ENCODE peak calls at places on chromosomes 7 and 10, in seven cellular contexts. R, L, E, G, A, P and U are unnamed samples. For H3K36me3 and H3K4me1, the result is how much of the 10 kb centered on the place peaks cover.

GRCh38 chr10:11724938-11725776 is 17.0 kb upstream of the ECHDC3 start:
- DNase-seq in G (peak), P (no peak), R (peak), E (peak), L (no peak), A (no peak), U (peak)

GRCh38 chr7:77913977-77914607 is 115.5 kb downstream of the PHTF2 start:
- DNase-seq in R (no peak), A (no peak), P (no peak), E (no peak), G (no peak), L (no peak), U (no peak)

GRCh38 chr10:118307768-118308347 is 34.3 kb downstream of the FAM204A start:
- DNase-seq in A (no peak), G (no peak), R (no peak), L (no peak), E (no peak), P (no peak), U (no peak)

GRCh38 chr7:29207469-29207868 is 12.9 kb downstream of the CHN2 start:
- DNase-seq in L (no peak), R (peak), A (no peak), G (no peak), P (no peak), E (no peak), U (no peak)

GRCh38 chr7:151249732-151250072 is 1.2 kb upstream of the SMARCD3 start:
- DNase-seq in R (peak), P (no peak), E (no peak), G (no peak), A (peak), L (peak), U (peak)

GRCh38 chr7:74149556-74149955 is 24.6 kb upstream of the EIF4H start:
- DNase-seq in A (no peak), L (no peak), E (no peak), R (no peak), G (no peak), P (no peak), U (no peak)

GRCh38 chr7:64802699-64803098 is 8.5 kb downstream of the ZNF138 start:
- DNase-seq in G (no peak), P (no peak), E (no peak), L (no peak), A (no peak), R (no peak), U (peak)

GRCh38 chr7:55534262-55534915 is 37.9 kb downstream of the VOPP1 start:
- DNase-seq in E (peak), L (peak), A (no peak), G (peak), P (no peak), R (peak), U (no peak)

GRCh38 chr7:43585521-43585920 is 2.6 kb downstream of the STK17A start:
- DNase-seq in P (no peak), E (no peak), L (no peak), G (peak), A (no peak), R (peak), U (no peak)

GRCh38 chr7:42672339-42672990 is 239.4 kb downstream of the C7orf25 start:
- DNase-seq in E (no peak), R (peak), P (no peak), A (no peak), G (no peak), L (no peak), U (no peak)

GRCh38 chr7:2809903-2810628 is 34.0 kb downstream of the GNA12 start:
- DNase-seq in R (peak), G (no peak), E (no peak), P (no peak), L (peak), A (no peak), U (no peak)

GRCh38 chr10:29798876-29799690 is 164.3 kb upstream of the SVIL start:
- DNase-seq in E (no peak), A (no peak), R (peak), G (no peak), P (no peak), L (no peak), U (no peak)

GRCh38 chr10:127441350-127442219 is 107.5 kb upstream of the NPS start:
- DNase-seq in E (no peak), G (no peak), R (no peak), A (no peak), L (peak), P (no peak), U (no peak)

GRCh38 chr10:71396714-71397339 is at the start of gene CDH23:
- DNase-seq in L (peak), E (no peak), P (no peak), G (no peak), A (peak), R (peak), U (peak)

DNA sequence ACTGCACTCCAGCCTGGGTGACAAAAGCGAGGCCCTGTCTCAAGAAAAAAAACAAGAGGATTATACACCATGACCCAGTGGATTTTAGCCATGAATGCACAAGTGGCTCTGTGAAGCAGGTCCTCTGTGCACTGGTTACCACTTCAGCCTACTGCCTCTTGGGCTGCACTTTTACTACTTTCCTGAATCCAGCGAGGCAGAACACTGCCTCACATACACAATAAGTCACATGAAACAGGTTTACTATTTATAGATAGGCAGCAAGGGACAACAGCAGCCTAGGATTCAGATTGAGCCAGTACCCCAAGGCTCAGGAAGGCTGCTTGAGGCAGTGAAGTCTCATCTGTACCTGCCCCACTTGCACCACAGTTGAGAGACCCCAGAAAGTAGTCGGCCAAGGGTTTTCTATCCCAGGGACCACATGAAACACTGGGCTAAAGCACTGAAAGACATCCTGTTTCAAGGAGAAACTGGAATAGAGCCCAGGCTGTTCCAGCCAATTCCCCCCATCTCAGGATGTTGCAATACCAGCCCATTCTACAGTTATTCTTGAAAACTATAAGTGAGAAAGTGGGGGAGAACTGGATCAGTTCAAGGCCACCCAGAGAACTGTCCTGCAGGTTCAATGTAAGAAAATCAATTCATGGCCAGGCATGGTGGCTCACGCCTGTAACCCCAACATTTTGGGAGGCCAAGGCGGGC is 10.3 kb upstream of the OGDH start:
- DNase-seq in G (no peak), L (no peak), R (no peak), P (no peak), E (no peak), A (no peak), U (no peak)
- H3K36me3 ChIP-seq in G (under half), L (under half), R (under half), P (under half), E (under half), A (under half), U (under half)

GRCh38 chr10:69848454-69848853 is 46.7 kb downstream of the COL13A1 start:
- DNase-seq in A (no peak), E (no peak), L (no peak), R (no peak), G (no peak), P (no peak), U (no peak)

GRCh38 chr10:69847458-69847857 is 45.8 kb downstream of the COL13A1 start:
- DNase-seq in G (no peak), P (no peak), L (no peak), R (no peak), A (no peak), E (no peak), U (no peak)

GRCh38 chr10:69846252-69847000 is 44.7 kb downstream of the COL13A1 start:
- DNase-seq in R (no peak), G (no peak), E (no peak), A (no peak), L (no peak), P (no peak), U (no peak)

GRCh38 chr10:69849790-69850189 is 48.1 kb downstream of the COL13A1 start:
- DNase-seq in R (no peak), L (no peak), A (no peak), P (no peak), G (no peak), E (no peak), U (no peak)

GRCh38 chr10:69847883-69848282 is 46.2 kb downstream of the COL13A1 start:
- DNase-seq in G (no peak), A (no peak), R (peak), E (no peak), P (no peak), L (no peak), U (no peak)
- H3K4me1 ChIP-seq in G (under half), A (under half), R (under half), E (under half), P (under half), L (under half), U (under half)

GRCh38 chr7:129940329-129940728 is 12.4 kb downstream of the UBE2H start:
- DNase-seq in A (no peak), G (no peak), L (no peak), R (no peak), E (no peak), P (no peak), U (no peak)

GRCh38 chr7:129946282-129946681 is 6.5 kb downstream of the UBE2H start:
- DNase-seq in L (no peak), E (no peak), R (no peak), A (no peak), P (no peak), G (no peak), U (no peak)

GRCh38 chr7:129947001-129947400 is 5.8 kb downstream of the UBE2H start:
- DNase-seq in P (no peak), R (peak), G (no peak), E (no peak), L (no peak), A (no peak), U (no peak)

GRCh38 chr7:129939881-129940280 is 12.9 kb downstream of the UBE2H start:
- DNase-seq in A (no peak), G (no peak), R (no peak), E (no peak), P (no peak), L (no peak), U (no peak)

GRCh38 chr7:129943352-129943751 is 9.4 kb downstream of the UBE2H start:
- DNase-seq in E (no peak), A (no peak), P (no peak), L (peak), G (no peak), R (no peak), U (no peak)
- H3K36me3 ChIP-seq in E (under half), A (under half), P (under half), L (under half), G (under half), R (under half), U (under half)

DNA sequence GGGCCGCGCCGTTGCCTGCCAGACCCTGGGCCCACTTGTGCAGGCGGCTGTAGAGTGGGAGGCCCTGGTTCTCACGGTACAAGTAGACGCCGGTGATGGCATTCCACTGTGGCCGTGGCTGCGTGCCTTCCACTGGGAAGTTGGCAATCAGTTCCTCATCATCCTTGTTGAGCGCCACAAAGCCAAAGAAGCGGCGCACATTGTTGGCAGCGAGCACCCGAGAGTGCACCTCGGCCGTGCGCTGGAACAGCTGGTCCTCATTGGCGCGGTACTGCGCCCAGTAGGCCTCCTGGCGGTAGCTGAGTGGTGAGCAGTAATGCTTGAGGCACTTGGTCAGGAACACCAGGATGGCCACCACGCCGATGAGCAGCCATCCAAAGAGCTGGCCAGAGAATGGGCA is 5.0 kb downstream of the CALHM2 start:
- DNase-seq in L (no peak), G (no peak), P (no peak), A (no peak), E (no peak), R (no peak), U (no peak)
- H3K4me1 ChIP-seq in L (under half), G (under half), P (half or more), A (half or more), E (under half), R (under half), U (under half)

DNA sequence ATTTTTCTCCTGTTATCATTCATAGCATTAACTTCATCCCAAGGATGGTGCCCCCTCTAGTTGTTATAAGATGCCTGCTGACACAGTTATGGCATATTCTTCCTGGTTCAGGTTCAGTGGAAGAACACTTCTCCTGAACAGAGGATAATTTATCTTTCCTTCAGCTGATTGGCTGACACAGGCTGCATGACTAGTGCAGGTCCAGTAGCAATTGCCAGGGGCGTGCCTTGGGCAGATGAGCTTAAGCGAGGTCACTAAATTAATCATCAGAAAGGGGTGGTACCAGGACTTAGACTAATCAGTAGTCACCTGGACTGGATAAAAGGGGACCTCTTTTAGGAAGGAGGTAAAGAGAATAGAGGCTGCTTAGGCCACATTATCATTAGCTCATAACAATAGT is 42.3 kb downstream of the BZW2 start:
- DNase-seq in R (peak), E (no peak), L (no peak), A (no peak), G (no peak), P (no peak), U (no peak)
- H3K36me3 ChIP-seq in R (under half), E (half or more), L (under half), A (under half), G (under half), P (under half), U (under half)

DNA sequence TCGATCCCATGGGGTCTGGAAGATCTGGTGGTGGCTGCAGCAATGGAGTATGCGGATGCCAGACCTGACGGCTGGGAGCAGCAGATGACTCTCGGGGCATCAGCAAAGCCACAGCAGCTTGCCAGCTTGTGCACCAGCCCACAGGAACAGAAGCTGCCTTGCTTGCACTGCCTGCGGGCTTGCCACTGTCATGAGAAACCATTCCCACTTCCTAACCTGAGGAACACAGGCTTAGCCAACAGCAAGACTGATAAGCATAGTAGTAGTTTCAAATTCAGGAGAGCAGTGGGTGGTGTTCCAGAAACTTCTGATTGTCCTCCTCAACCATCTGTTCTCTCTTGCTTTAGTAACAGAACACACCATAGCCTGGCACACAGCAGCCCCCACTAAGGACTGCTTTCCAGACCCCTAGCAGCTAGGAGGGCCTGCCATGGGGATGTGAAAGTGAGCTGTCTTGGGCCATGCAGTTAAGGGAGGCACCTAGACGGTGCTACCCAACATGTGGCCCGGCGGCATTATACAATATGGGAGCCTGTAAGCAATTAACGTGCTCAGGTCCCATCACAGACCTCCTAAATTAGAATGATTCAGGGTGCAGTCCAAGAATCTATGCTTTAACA is 7.3 kb downstream of the ANXA11 start:
- DNase-seq in R (no peak), A (no peak), P (no peak), E (no peak), G (no peak), L (no peak), U (no peak)
- H3K4me1 ChIP-seq in R (half or more), A (under half), P (half or more), E (under half), G (half or more), L (half or more), U (under half)

GRCh38 chr7:16603633-16604032 is 41.9 kb downstream of the ANKMY2 start:
- DNase-seq in E (no peak), A (no peak), L (no peak), P (no peak), R (no peak), G (no peak), U (no peak)
- H3K36me3 ChIP-seq in E (under half), A (under half), L (under half), P (under half), R (under half), G (under half), U (under half)

DNA sequence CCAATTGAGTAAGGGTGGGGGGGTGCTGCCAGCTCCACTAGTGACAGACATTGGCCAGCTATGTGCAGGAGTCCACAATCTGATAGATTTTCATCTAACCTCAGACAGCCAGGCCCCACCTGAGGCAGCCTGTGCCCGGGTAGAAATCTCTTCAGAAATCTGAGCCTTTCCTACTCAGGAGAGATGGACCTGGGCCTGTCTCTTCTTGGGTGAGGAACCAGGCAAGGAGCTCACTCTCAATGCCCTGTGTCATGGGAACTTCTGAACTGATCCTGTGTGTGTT is 86.9 kb downstream of the UBE2H start:
- DNase-seq in R (no peak), A (no peak), P (no peak), E (no peak), L (no peak), G (no peak), U (no peak)
- H3K4me1 ChIP-seq in R (under half), A (under half), P (half or more), E (under half), L (half or more), G (under half), U (under half)

GRCh38 chr7:859368-860030 is 16.9 kb upstream of the GET4 start:
- DNase-seq in A (no peak), P (no peak), E (no peak), R (no peak), G (no peak), L (no peak), U (no peak)
- H3K36me3 ChIP-seq in A (under half), P (half or more), E (under half), R (under half), G (under half), L (half or more), U (half or more)

DNA sequence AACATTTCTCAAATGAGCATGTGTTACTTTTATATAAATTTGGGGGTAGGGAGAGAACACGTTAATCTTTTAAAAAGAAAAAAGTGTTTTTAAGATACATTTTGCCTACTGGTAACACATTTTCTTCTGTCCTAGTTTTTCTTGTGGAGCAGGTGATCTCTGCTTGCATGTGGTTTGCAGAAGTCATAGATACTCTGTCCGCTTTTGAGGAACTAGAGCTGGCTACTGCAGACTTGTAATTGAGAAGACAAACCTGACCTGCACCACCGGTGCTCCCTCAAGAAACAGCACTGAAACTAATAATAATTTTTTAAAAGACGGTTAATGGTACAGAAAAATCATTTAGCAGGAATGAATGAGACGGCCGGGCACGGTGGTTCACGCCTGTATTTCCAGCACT is 243.1 kb downstream of the KIAA1217 start:
- DNase-seq in E (no peak), G (peak), A (no peak), R (no peak), P (no peak), L (no peak), U (no peak)
- H3K4me1 ChIP-seq in E (under half), G (under half), A (under half), R (half or more), P (under half), L (under half), U (under half)